ENCODE peak calls at places on chromosome 19, in five cellular contexts. W, I, B, Q and X are unnamed samples.

GRCh38 chr19:13983213-13983889 is 22.8 kb downstream of the RFX1 start:
- DNase-seq in W (no peak), I (no peak), B (peak), Q (no peak), X (no peak)

GRCh38 chr19:10431254-10431942 is 11.1 kb downstream of the PDE4A start:
- DNase-seq in W (peak), I (no peak), B (peak), Q (no peak), X (peak)

GRCh38 chr19:35253316-35254286 is 4.8 kb downstream of the LSR start:
- DNase-seq in W (no peak), I (no peak), B (peak), Q (no peak), X (no peak)

GRCh38 chr19:46115396-46116109 is 8.9 kb downstream of the IGFL3 start:
- DNase-seq in W (peak), I (no peak), B (no peak), Q (peak), X (no peak)

GRCh38 chr19:44204772-44205171 is 7.6 kb upstream of the ZNF227 start:
- DNase-seq in W (no peak), I (no peak), B (no peak), Q (no peak), X (no peak)

GRCh38 chr19:49210108-49210900 is 52.7 kb downstream of the TRPM4 start:
- DNase-seq in W (peak), I (no peak), B (no peak), Q (no peak), X (peak)

GRCh38 chr19:53910170-53910518 is 1.1 kb downstream of the CACNG7 start:
- DNase-seq in W (no peak), I (no peak), B (no peak), Q (peak), X (no peak)

GRCh38 chr19:16160943-16161560 is 12.3 kb downstream of the CIB3 start:
- DNase-seq in W (peak), I (no peak), B (no peak), Q (peak), X (no peak)

GRCh38 chr19:16836115-16836905 is 7.1 kb downstream of the SIN3B start:
- DNase-seq in W (peak), I (no peak), B (peak), Q (no peak), X (no peak)

GRCh38 chr19:15536350-15536749 is 28.0 kb downstream of the CYP4F22 start:
- DNase-seq in W (no peak), I (no peak), B (no peak), Q (no peak), X (no peak)

GRCh38 chr19:16936901-16937300 is 48.1 kb downstream of the F2RL3 start:
- DNase-seq in W (no peak), I (no peak), B (no peak), Q (no peak), X (no peak)

GRCh38 chr19:15475611-15476010 is 3.7 kb downstream of the PGLYRP2 start:
- DNase-seq in W (no peak), I (no peak), B (no peak), Q (no peak), X (no peak)

GRCh38 chr19:44571830-44572661 is 41.3 kb upstream of the IGSF23 start:
- DNase-seq in W (no peak), I (no peak), B (no peak), Q (no peak), X (no peak)

GRCh38 chr19:48770223-48770622 is 14.9 kb downstream of the FGF21 start:
- DNase-seq in W (peak), I (no peak), B (no peak), Q (peak), X (no peak)

GRCh38 chr19:40163541-40164129 is 27.6 kb upstream of the MAP3K10 start:
- DNase-seq in W (no peak), I (no peak), B (no peak), Q (no peak), X (no peak)
- H3K4me3 ChIP-seq in W (no peak), I (no peak), B (no peak), Q (no peak), X (no peak)

GRCh38 chr19:58395979-58396627 is 647 bp downstream of the RNF225 start:
- DNase-seq in W (peak), I (no peak), B (no peak), Q (no peak), X (peak)
- H3K4me3 ChIP-seq in W (peak), I (no peak), B (no peak), Q (no peak), X (no peak)

GRCh38 chr19:38162632-38163031 is 61.4 kb downstream of the DPF1 start:
- DNase-seq in W (no peak), I (no peak), B (no peak), Q (no peak), X (no peak)

GRCh38 chr19:38162094-38162493 is 61.9 kb downstream of the DPF1 start:
- DNase-seq in W (no peak), I (no peak), B (no peak), Q (no peak), X (no peak)

GRCh38 chr19:38164526-38164925 is 59.5 kb downstream of the DPF1 start:
- DNase-seq in W (no peak), I (no peak), B (no peak), Q (no peak), X (no peak)

GRCh38 chr19:38165335-38165734 is 58.7 kb downstream of the DPF1 start:
- DNase-seq in W (no peak), I (no peak), B (no peak), Q (no peak), X (no peak)

GRCh38 chr19:38163419-38164290 is 60.4 kb downstream of the DPF1 start:
- DNase-seq in W (no peak), I (no peak), B (no peak), Q (no peak), X (no peak)
- H3K4me3 ChIP-seq in W (no peak), I (no peak), B (no peak), Q (no peak), X (no peak)

GRCh38 chr19:5926641-5927438 is 12.8 kb downstream of the CAPS start:
- DNase-seq in W (peak), I (no peak), B (no peak), Q (peak), X (no peak)
- H3K4me3 ChIP-seq in W (no peak), I (no peak), B (no peak), Q (no peak), X (no peak)

GRCh38 chr19:2888739-2889224 is 11.9 kb upstream of the ZNF57 start:
- DNase-seq in W (peak), I (no peak), B (peak), Q (no peak), X (peak)
- H3K4me3 ChIP-seq in W (peak), I (no peak), B (peak), Q (no peak), X (no peak)

DNA sequence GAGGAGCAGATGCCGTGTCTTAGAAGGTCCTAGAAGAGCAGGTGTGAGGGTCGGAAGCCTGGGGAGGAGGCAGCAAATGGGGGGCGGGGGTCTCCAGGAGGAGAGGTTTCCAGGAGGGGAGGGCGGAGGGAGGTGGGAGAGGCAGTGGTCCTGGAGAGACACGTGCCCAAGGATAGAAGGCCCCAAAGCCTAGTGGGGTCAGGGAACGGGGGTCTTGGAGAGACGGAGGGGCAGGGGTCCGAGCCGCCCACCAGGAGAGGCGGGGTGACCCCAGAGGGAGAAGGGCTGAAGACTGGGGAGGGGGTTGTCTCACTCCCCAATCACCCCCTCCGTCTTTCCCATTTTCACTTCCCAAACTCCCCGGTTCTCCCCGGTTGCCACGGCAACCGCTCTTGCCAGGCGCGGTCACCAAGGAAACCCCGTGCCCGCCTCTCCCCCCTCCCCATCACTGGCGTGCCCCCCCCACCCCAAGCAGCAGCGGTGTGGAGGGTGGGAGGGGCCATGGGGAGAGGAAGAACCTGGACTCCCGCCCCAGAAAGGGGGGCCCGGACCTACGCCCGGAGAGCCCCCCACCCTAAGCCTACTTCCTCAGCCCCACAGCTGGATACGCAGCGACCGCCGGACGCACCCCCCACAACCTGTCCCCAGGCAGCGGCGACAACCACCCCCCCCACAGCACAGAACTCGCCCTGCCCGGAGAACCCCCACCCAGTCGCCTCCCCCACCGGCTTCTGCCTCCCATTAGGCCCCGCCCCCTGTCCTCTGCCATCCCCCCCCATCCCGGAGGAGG is 988 bp downstream of the LRRC4B start:
- DNase-seq in W (no peak), I (no peak), B (no peak), Q (no peak), X (no peak)
- H3K4me3 ChIP-seq in W (no peak), I (no peak), B (no peak), Q (no peak), X (no peak)

GRCh38 chr19:55370305-55370988 is at the start of gene IL11:
- DNase-seq in W (peak), I (no peak), B (no peak), Q (no peak), X (no peak)
- H3K4me3 ChIP-seq in W (peak), I (peak), B (peak), Q (peak), X (no peak)